ENCODE peak calls at places on chromosome 11, in six cellular contexts. J is IMR-90, A is spleen, Y is stomach, N is HCT116, C is uterus. Q is an unnamed sample.

GRCh38 chr11:70205049-70205725 is 2.1 kb downstream of the FADD start:
- DNase-seq in J (peak; percentile 26), A (peak; percentile 67), Y (no peak), N (no peak), C (no peak), Q (no peak)

GRCh38 chr11:104005234-104005855 is 31.1 kb upstream of the DDI1 start:
- DNase-seq in J (peak; percentile 72), A (no peak), Y (no peak), N (no peak), C (no peak), Q (no peak)

GRCh38 chr11:103947566-103947919 is 88.9 kb upstream of the DDI1 start:
- DNase-seq in J (peak; percentile 58), A (no peak), Y (no peak), N (no peak), C (no peak), Q (no peak)

GRCh38 chr11:75673977-75674582 is 5.2 kb upstream of the MAP6 start:
- DNase-seq in J (peak; percentile 56), A (no peak), Y (no peak), N (peak; percentile 43), C (no peak), Q (no peak)

GRCh38 chr11:76215946-76216345 is 9.6 kb upstream of the WNT11 start:
- DNase-seq in J (peak; percentile 65), A (no peak), Y (no peak), N (no peak), C (no peak), Q (no peak)

GRCh38 chr11:33847251-33847650 is 44.6 kb downstream of the LMO2 start:
- DNase-seq in J (no peak), A (no peak), Y (no peak), N (no peak), C (no peak), Q (no peak)

GRCh38 chr11:128182844-128183243 is 404.5 kb downstream of the ETS1 start:
- DNase-seq in J (no peak), A (no peak), Y (no peak), N (no peak), C (no peak), Q (no peak)

GRCh38 chr11:102798012-102798746 is at the start of gene MMP1:
- DNase-seq in J (peak; percentile 90), A (no peak), Y (no peak), N (no peak), C (no peak), Q (no peak)

GRCh38 chr11:77101043-77101537 is 1.6 kb upstream of the OMP start:
- DNase-seq in J (peak; percentile 30), A (no peak), Y (no peak), N (no peak), C (no peak), Q (no peak)

GRCh38 chr11:75816561-75817239 is 1.7 kb downstream of the UVRAG start:
- DNase-seq in J (no peak), A (no peak), Y (no peak), N (no peak), C (no peak), Q (no peak)

GRCh38 chr11:10808553-10809372 is at the start of gene EIF4G2:
- DNase-seq in J (peak; percentile 99), A (peak; percentile 99), Y (peak; percentile 99), N (peak; percentile 95), C (peak; percentile 98), Q (peak; percentile 98)

GRCh38 chr11:27312110-27312509 is 50.9 kb downstream of the CCDC34 start:
- DNase-seq in J (no peak), A (no peak), Y (no peak), N (no peak), C (no peak), Q (no peak)

GRCh38 chr11:13368041-13368446 is 90.5 kb downstream of the BMAL1 start:
- DNase-seq in J (peak; percentile 55), A (no peak), Y (no peak), N (no peak), C (no peak), Q (no peak)

GRCh38 chr11:32891657-32892354 is 805 bp upstream of the QSER1 start:
- DNase-seq in J (no peak), A (no peak), Y (no peak), N (no peak), C (no peak), Q (no peak)

GRCh38 chr11:34637303-34637702 is 16.4 kb downstream of the EHF start:
- DNase-seq in J (no peak), A (no peak), Y (peak; percentile 60), N (no peak), C (no peak), Q (no peak)

GRCh38 chr11:2443881-2444300 is 423 bp downstream of the TRPM5 start:
- DNase-seq in J (no peak), A (peak; percentile 84), Y (peak; percentile 48), N (no peak), C (no peak), Q (no peak)

GRCh38 chr11:63845305-63845704 is 6.4 kb downstream of the MARK2 start:
- DNase-seq in J (peak; percentile 91), A (no peak), Y (no peak), N (no peak), C (no peak), Q (no peak)

GRCh38 chr11:130359419-130359818 is 44.7 kb upstream of the ZBTB44 start:
- DNase-seq in J (no peak), A (no peak), Y (no peak), N (no peak), C (no peak), Q (no peak)

GRCh38 chr11:15843309-15843857 is 513.0 kb downstream of the SOX6 start:
- DNase-seq in J (peak; percentile 11), A (no peak), Y (peak; percentile 27), N (no peak), C (no peak), Q (no peak)

GRCh38 chr11:39992550-39992949 is 1466.9 kb downstream of the LRRC4C start:
- DNase-seq in J (no peak), A (no peak), Y (no peak), N (no peak), C (no peak), Q (no peak)

GRCh38 chr11:130775306-130776043 is 140.8 kb downstream of the SNX19 start:
- DNase-seq in J (peak; percentile 70), A (no peak), Y (no peak), N (no peak), C (no peak), Q (no peak)

GRCh38 chr11:92569717-92570116 is 345.1 kb downstream of the FAT3 start:
- DNase-seq in J (no peak), A (no peak), Y (no peak), N (no peak), C (no peak), Q (no peak)

GRCh38 chr11:134100171-134100570 is 31.3 kb downstream of the JAM3 start:
- DNase-seq in J (no peak), A (no peak), Y (no peak), N (no peak), C (no peak), Q (no peak)

GRCh38 chr11:87597696-87598095 is 560.0 kb downstream of the TMEM135 start:
- DNase-seq in J (no peak), A (no peak), Y (no peak), N (no peak), C (no peak), Q (no peak)

GRCh38 chr11:120985718-120986569 is 38.0 kb upstream of the TBCEL start:
- DNase-seq in J (peak; percentile 29), A (peak; percentile 76), Y (peak; percentile 58), N (no peak), C (peak; percentile 34), Q (peak; percentile 60)

GRCh38 chr11:102419181-102419580 is 33.4 kb downstream of the TMEM123 start:
- DNase-seq in J (no peak), A (no peak), Y (no peak), N (no peak), C (no peak), Q (no peak)

DNA sequence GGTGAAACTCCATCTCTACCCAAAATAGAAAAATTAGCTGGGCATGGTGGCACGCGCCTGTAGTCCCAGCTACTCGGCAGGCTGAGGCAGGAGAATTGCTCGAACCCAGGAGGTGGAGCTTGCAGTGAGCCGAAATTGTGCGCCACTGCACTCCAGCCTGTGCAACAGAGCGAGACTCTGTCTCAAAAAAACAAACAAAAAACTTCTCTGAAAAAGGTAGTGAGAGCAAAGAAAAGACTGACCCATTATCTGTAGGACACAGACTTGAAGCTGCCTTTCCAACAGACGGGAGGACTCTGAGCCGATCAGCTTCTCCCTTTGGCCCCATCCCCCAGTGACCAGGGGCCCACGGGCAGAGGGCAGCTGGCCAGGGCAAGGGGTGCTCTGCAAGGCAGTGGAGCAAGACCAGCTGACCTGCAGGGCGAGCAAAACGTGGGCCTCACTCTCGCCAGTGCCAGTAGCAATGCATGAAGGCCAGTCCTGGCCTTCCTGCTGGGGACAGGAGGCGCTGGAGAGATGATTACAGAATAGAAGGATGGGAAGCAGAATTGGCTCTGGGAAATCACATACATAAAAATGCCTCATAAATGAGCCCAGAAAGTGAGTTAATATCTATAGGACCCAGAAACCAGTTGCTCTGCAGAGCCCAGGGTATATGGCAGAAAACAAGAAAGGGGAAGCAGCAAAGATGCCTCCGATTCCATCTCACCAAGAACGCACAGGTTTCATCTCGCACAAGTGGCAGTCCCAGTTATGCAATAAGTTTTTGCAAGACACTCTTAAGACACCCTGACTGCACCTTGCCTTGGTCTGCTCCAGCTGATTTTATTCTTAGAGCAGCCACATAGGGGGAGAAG is 2.8 kb downstream of the EHD1 start:
- DNase-seq in J (no peak), A (peak; percentile 85), Y (no peak), N (no peak), C (no peak), Q (no peak)
- TF ChIP-seq POLR2A in J (no peak), A (no peak), Y (no peak), N (no peak), C (no peak), Q (no peak)

DNA sequence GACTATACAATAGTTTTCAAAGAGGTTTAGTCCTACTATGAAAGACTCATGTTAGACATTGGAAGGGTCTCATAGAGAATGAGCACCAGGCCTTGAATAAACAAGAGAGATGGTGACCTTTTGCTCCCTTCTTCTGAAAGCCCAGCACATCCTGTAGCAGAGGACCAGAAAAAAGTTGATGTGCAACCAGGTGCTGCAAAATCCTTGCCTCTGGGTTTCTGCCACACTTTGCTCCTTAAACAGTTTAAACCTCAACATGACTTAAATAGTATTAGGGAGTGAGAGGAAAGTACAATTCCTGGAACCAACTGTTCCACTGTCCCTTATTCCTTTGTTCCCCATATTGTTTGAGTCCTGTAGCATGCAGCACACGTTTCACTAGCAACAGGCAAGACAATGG is 6.8 kb downstream of the MPPED2 start:
- DNase-seq in J (no peak), A (no peak), Y (no peak), N (no peak), C (no peak), Q (no peak)
- TF ChIP-seq POLR2A in J (no peak), A (no peak), Y (no peak), N (no peak), C (no peak), Q (no peak)

GRCh38 chr11:114154271-114155047 is 94.9 kb downstream of the ZBTB16 start:
- DNase-seq in J (no peak), A (no peak), Y (no peak), N (no peak), C (no peak), Q (no peak)
- TF ChIP-seq POLR2A in J (no peak), A (no peak), Y (no peak), N (no peak), C (no peak), Q (peak; percentile 28)

GRCh38 chr11:74204692-74205091 is 33.6 kb downstream of the PPME1 start:
- DNase-seq in J (no peak), A (no peak), Y (no peak), N (no peak), C (no peak), Q (no peak)

GRCh38 chr11:74208507-74208906 is 37.4 kb downstream of the PPME1 start:
- DNase-seq in J (no peak), A (no peak), Y (no peak), N (no peak), C (no peak), Q (no peak)

GRCh38 chr11:74206746-74207145 is 35.7 kb downstream of the PPME1 start:
- DNase-seq in J (no peak), A (no peak), Y (no peak), N (no peak), C (no peak), Q (no peak)

GRCh38 chr11:74205181-74205580 is 34.1 kb downstream of the PPME1 start:
- DNase-seq in J (no peak), A (no peak), Y (no peak), N (no peak), C (no peak), Q (no peak)
- TF ChIP-seq POLR2A in J (no peak), A (no peak), Y (no peak), N (no peak), C (no peak), Q (no peak)